ENCODE peak calls at places on chromosomes 4 and X, in five cellular contexts. F is fibroblast of the aortic adventitia, L is keratinocyte, C is DND-41, V is brain microvascular endothelial cell. U is an unnamed sample.

GRCh38 chrX:37350034-37350365 is 836 bp downstream of the PRRG1 start:
- DNase-seq in F (peak), L (no peak), C (no peak), V (no peak), U (peak)

GRCh38 chr4:153468587-153468986 is 2.4 kb downstream of the TMEM131L start:
- DNase-seq in F (peak), L (no peak), C (peak), V (no peak), U (no peak)

GRCh38 chr4:168440442-168441264 is 39.6 kb downstream of the DDX60L start:
- DNase-seq in F (peak), L (no peak), C (no peak), V (peak), U (peak)

GRCh38 chr4:61938250-61938846 is 738.2 kb downstream of the ADGRL3 start:
- DNase-seq in F (no peak), L (no peak), C (peak), V (no peak), U (no peak)

GRCh38 chrX:20224814-20225487 is 41.8 kb downstream of the RPS6KA3 start:
- DNase-seq in F (no peak), L (no peak), C (no peak), V (no peak), U (peak)

GRCh38 chr4:75037253-75037652 is 104.3 kb downstream of the PARM1 start:
- DNase-seq in F (no peak), L (no peak), C (no peak), V (no peak), U (no peak)

GRCh38 chr4:4302416-4302815 is 12.4 kb downstream of the ZBTB49 start:
- DNase-seq in F (no peak), L (no peak), C (no peak), V (no peak), U (no peak)

GRCh38 chrX:20412871-20413486 is 146.3 kb upstream of the RPS6KA3 start:
- DNase-seq in F (no peak), L (no peak), C (peak), V (no peak), U (no peak)

GRCh38 chrX:130091976-130092522 is 18.2 kb downstream of the ELF4 start:
- DNase-seq in F (no peak), L (no peak), C (peak), V (no peak), U (no peak)

GRCh38 chrX:48833531-48834138 is 1.8 kb downstream of the PCSK1N start:
- DNase-seq in F (peak), L (no peak), C (no peak), V (no peak), U (no peak)

GRCh38 chr4:123023647-123024046 is 101.2 kb upstream of the NUDT6 start:
- DNase-seq in F (no peak), L (no peak), C (no peak), V (no peak), U (no peak)

GRCh38 chr4:77818077-77818666 is 996 bp downstream of the CNOT6L start:
- DNase-seq in F (peak), L (no peak), C (peak), V (peak), U (peak)

GRCh38 chr4:56241500-56241899 is 145.8 kb downstream of the AASDH start:
- DNase-seq in F (no peak), L (no peak), C (no peak), V (no peak), U (no peak)

GRCh38 chr4:133320576-133321170 is 171.6 kb downstream of the PCDH10 start:
- DNase-seq in F (peak), L (no peak), C (peak), V (peak), U (peak)

GRCh38 chr4:109902559-109903251 is 10.0 kb upstream of the EGF start:
- DNase-seq in F (no peak), L (no peak), C (no peak), V (no peak), U (no peak)

GRCh38 chr4:1051472-1051871 is 40.0 kb downstream of the FGFRL1 start:
- DNase-seq in F (no peak), L (no peak), C (no peak), V (no peak), U (no peak)

GRCh38 chr4:3371038-3371437 is 70.7 kb upstream of the HGFAC start:
- DNase-seq in F (peak), L (no peak), C (no peak), V (no peak), U (peak)

DNA sequence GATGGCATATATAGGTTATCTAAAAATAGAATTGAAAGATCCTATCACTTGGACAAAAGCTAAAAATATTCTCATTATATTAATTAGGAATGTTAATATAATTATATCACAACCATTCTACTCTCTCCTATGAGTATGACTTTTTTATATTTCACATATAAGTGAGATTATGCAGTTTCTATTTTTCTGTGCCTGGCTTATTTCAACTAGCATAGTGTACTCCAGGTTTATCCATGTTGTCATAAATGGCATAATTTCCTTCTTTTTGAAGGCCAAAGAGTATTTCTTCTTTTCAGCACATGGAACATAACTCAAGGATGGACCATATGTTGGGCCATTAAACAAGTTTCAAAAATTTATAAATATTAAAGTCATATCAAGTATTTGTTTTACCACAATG is 421.2 kb upstream of the CTSO start:
- DNase-seq in F (no peak), L (no peak), C (no peak), V (no peak), U (no peak)
- H3K4me3 ChIP-seq in F (no peak), L (no peak), C (no peak), V (no peak), U (no peak)

DNA sequence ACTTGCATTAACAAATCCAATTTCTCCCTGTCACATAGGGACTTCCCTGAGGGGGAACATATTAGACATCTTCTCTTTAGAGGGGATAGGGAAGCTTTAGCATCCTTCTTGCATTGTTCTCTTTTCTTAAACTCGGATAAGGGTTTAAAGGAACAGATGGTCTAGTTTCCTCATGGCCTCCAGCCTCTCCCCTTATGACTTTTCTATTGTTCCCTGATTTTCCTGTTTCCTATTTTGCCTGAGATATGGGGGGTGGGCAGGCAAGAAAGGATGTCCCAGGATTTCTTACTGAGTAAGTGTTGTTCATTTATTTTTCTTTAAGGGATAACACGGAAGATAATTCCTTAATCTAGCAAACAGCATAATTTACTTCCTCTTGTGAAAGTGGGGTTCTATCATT is 107.7 kb upstream of the MAGEE2 start:
- DNase-seq in F (no peak), L (no peak), C (no peak), V (no peak), U (no peak)
- TF ChIP-seq CTCF in F (no peak), L (no peak), C (no peak), V (no peak), U (no peak)

GRCh38 chr4:41538887-41539498 is 1.0 kb downstream of the LIMCH1 start:
- DNase-seq in F (peak), L (no peak), C (no peak), V (no peak), U (no peak)
- H3K4me3 ChIP-seq in F (no peak), L (no peak), C (no peak), V (no peak), U (no peak)

GRCh38 chrX:55841962-55842752 is 124.6 kb downstream of the RRAGB start:
- DNase-seq in F (no peak), L (no peak), C (no peak), V (no peak), U (no peak)

GRCh38 chrX:55839480-55839879 is 121.9 kb downstream of the RRAGB start:
- DNase-seq in F (no peak), L (no peak), C (no peak), V (no peak), U (no peak)
- TF ChIP-seq CTCF in F (no peak), L (no peak), C (no peak), V (no peak), U (no peak)

U was measured in cardiac fibroblast.